ENCODE peak calls at places on chromosomes 2 and 18, in ten cellular contexts. L is posterior cingulate gyrus; Q is caudate nucleus; I is stimulated activated effector memory CD8-positive, alpha-beta T cell treated with anti-CD3 and anti-CD28 coated beads, Interleukin-12 subunit alpha, Interleukin-12 subunit beta, amount 100 ng/mL, for 72 hours; Y is SW480; A is cardiac muscle cell; E is cardiac fibroblast; U is memory B cell; N is HS-5; T is left ventricle myocardium inferior. Z is an unnamed sample.

GRCh38 chr2:74495440-74495839 is 4.0 kb downstream of the LBX2 start:
- DNase-seq in A (no peak), L (no peak), I (no peak), T (no peak), Q (no peak), U (no peak), N (no peak), Y (no peak), E (no peak), Z (no peak)

GRCh38 chr2:144048631-144049060 is 471.3 kb downstream of the ZEB2 start:
- DNase-seq in N (no peak), L (no peak), T (no peak), Q (no peak), E (no peak), Y (no peak), A (no peak), U (no peak), I (no peak), Z (no peak)

GRCh38 chr2:178258916-178259315 is 64.6 kb downstream of the OSBPL6 start:
- DNase-seq in Q (no peak), U (no peak), E (no peak), L (no peak), I (no peak), T (no peak), N (no peak), Y (no peak), A (no peak), Z (no peak)

GRCh38 chr18:11327656-11328055 is 178.3 kb upstream of the PIEZO2 start:
- DNase-seq in E (peak), L (no peak), U (no peak), Y (no peak), Q (no peak), I (no peak), N (no peak), A (peak), T (no peak), Z (no peak)

GRCh38 chr2:26724004-26724750 is 31.7 kb downstream of the KCNK3 start:
- DNase-seq in L (no peak), E (peak), I (no peak), A (peak), Q (no peak), N (peak), Y (peak), U (no peak), T (peak), Z (no peak)

GRCh38 chr2:238786792-238787490 is 60.9 kb upstream of the TWIST2 start:
- DNase-seq in U (no peak), I (no peak), A (no peak), L (no peak), T (no peak), Q (no peak), N (no peak), E (no peak), Y (no peak), Z (no peak)

GRCh38 chr2:222952204-222952603 is 91.4 kb downstream of the ACSL3 start:
- DNase-seq in I (no peak), Y (no peak), Q (no peak), L (no peak), U (no peak), T (no peak), E (no peak), A (no peak), N (no peak), Z (no peak)

GRCh38 chr2:215829261-215829660 is 184.1 kb downstream of the MREG start:
- DNase-seq in T (no peak), I (no peak), L (no peak), Y (no peak), E (no peak), A (no peak), N (no peak), Q (no peak), U (no peak), Z (no peak)

GRCh38 chr2:24947758-24948157 is 24.0 kb downstream of the DNAJC27 start:
- DNase-seq in U (no peak), T (no peak), A (no peak), N (no peak), E (no peak), Q (no peak), I (no peak), L (no peak), Y (no peak), Z (no peak)

GRCh38 chr2:181158453-181158852 is 178.0 kb downstream of the UBE2E3 start:
- DNase-seq in Y (peak), L (no peak), A (no peak), Q (no peak), U (no peak), T (no peak), N (no peak), I (no peak), E (no peak), Z (no peak)

GRCh38 chr18:44198296-44199284 is 482.1 kb upstream of the SETBP1 start:
- DNase-seq in E (no peak), N (no peak), A (no peak), U (no peak), Y (no peak), Q (no peak), I (no peak), L (no peak), T (no peak), Z (no peak)

GRCh38 chr2:9844581-9844980 is 1.3 kb downstream of the TAF1B start:
- DNase-seq in T (no peak), Y (no peak), N (no peak), Q (no peak), L (no peak), I (no peak), U (no peak), E (peak), A (peak), Z (no peak)

GRCh38 chr18:79547413-79548076 is 132.1 kb upstream of the CTDP1 start:
- DNase-seq in U (no peak), N (no peak), L (no peak), Y (no peak), Q (no peak), T (no peak), I (no peak), A (no peak), E (no peak), Z (peak)

GRCh38 chr2:42009657-42010580 is 37.9 kb upstream of the PKDCC start:
- DNase-seq in A (peak), L (no peak), Y (no peak), E (peak), I (peak), N (no peak), U (no peak), Q (no peak), T (no peak), Z (no peak)

Z was measured in RWPE2.